ENCODE peak calls at places on chromosome 17, in six cellular contexts. E is cortex of kidney, W is DMS153, V is memory B cell, I is substantia nigra, Q is pancreas. O is an unnamed sample.

GRCh38 chr17:81059026-81059425 is 24.1 kb downstream of the BAIAP2 start:
- DNase-seq in V (no peak), E (no peak), W (no peak), I (no peak), Q (no peak), O (no peak)

GRCh38 chr17:79746955-79747507 is 16.3 kb downstream of the ENPP7 start:
- DNase-seq in W (no peak), V (no peak), E (no peak), Q (no peak), I (no peak), O (no peak)

GRCh38 chr17:67349420-67349819 is 17.0 kb downstream of the PSMD12 start:
- DNase-seq in E (no peak), I (no peak), Q (no peak), V (no peak), W (no peak), O (no peak)

GRCh38 chr17:36752096-36752888 is 150.9 kb downstream of the MRM1 start:
- DNase-seq in I (no peak), Q (no peak), E (no peak), V (no peak), W (no peak), O (no peak)

GRCh38 chr17:28030386-28030785 is 12.1 kb upstream of the NLK start:
- DNase-seq in I (no peak), E (no peak), V (no peak), W (peak; percentile 92), Q (peak; percentile 85), O (no peak)

GRCh38 chr17:80908776-80909175 is 82.9 kb upstream of the CHMP6 start:
- DNase-seq in E (no peak), V (no peak), W (no peak), I (no peak), Q (no peak), O (no peak)

GRCh38 chr17:39812466-39812865 is 51.6 kb downstream of the IKZF3 start:
- DNase-seq in Q (no peak), W (no peak), I (no peak), V (no peak), E (no peak), O (no peak)

GRCh38 chr17:48261297-48261880 is 153.8 kb downstream of the SNX11 start:
- DNase-seq in V (no peak), I (no peak), W (peak; percentile 10), Q (no peak), E (no peak), O (peak; percentile 61)

GRCh38 chr17:68182016-68182315 is 65.9 kb upstream of the AMZ2 start:
- DNase-seq in V (no peak), W (no peak), Q (no peak), E (no peak), I (no peak), O (no peak)

GRCh38 chr17:52297230-52298010 is 138.9 kb upstream of the CA10 start:
- DNase-seq in V (no peak), W (no peak), Q (no peak), I (no peak), E (no peak), O (no peak)

GRCh38 chr17:46793541-46793940 is 25.0 kb downstream of the WNT3 start:
- DNase-seq in V (no peak), W (no peak), E (no peak), Q (no peak), I (no peak), O (no peak)